ENCODE peak calls at places on chromosomes 3 and 15, in six cellular contexts. One of them, this sample, is unnamed.

GRCh38 chr15:79243723-79244122 is 38.8 kb upstream of the ANKRD34C start:
- DNase-seq in AG10803: peak
- DNase-seq in WERI-Rb-1: no peak
- DNase-seq in choroid plexus epithelial cell: peak
- DNase-seq in PC-3: no peak
- DNase-seq in IMR-90: no peak
- DNase-seq in this sample: no peak

GRCh38 chr3:126415661-126416591 is 21.2 kb downstream of the CFAP100 start:
- DNase-seq in AG10803: no peak
- DNase-seq in WERI-Rb-1: no peak
- DNase-seq in choroid plexus epithelial cell: no peak
- DNase-seq in PC-3: no peak
- DNase-seq in IMR-90: no peak
- DNase-seq in this sample: no peak

GRCh38 chr3:2765002-2765579 is 345.1 kb downstream of the IL5RA start:
- DNase-seq in AG10803: no peak
- DNase-seq in WERI-Rb-1: peak
- DNase-seq in choroid plexus epithelial cell: no peak
- DNase-seq in PC-3: no peak
- DNase-seq in IMR-90: no peak
- DNase-seq in this sample: no peak

GRCh38 chr3:17935217-17935616 is 192.8 kb upstream of the TBC1D5 start:
- DNase-seq in AG10803: no peak
- DNase-seq in WERI-Rb-1: no peak
- DNase-seq in choroid plexus epithelial cell: peak
- DNase-seq in PC-3: no peak
- DNase-seq in IMR-90: no peak
- DNase-seq in this sample: peak

GRCh38 chr3:136752046-136752326 is 192 bp downstream of the STAG1 start:
- DNase-seq in AG10803: no peak
- DNase-seq in WERI-Rb-1: no peak
- DNase-seq in choroid plexus epithelial cell: no peak
- DNase-seq in PC-3: no peak
- DNase-seq in IMR-90: no peak
- DNase-seq in this sample: peak

GRCh38 chr3:196463478-196463756 is 31.2 kb upstream of the UBXN7 start:
- DNase-seq in AG10803: no peak
- DNase-seq in WERI-Rb-1: no peak
- DNase-seq in choroid plexus epithelial cell: no peak
- DNase-seq in PC-3: no peak
- DNase-seq in IMR-90: no peak
- DNase-seq in this sample: no peak

GRCh38 chr3:30342319-30343060 is 263.9 kb upstream of the TGFBR2 start:
- DNase-seq in AG10803: peak
- DNase-seq in WERI-Rb-1: no peak
- DNase-seq in choroid plexus epithelial cell: peak
- DNase-seq in PC-3: peak
- DNase-seq in IMR-90: peak
- DNase-seq in this sample: peak

GRCh38 chr15:35626984-35627383 is 81.0 kb upstream of the DPH6 start:
- DNase-seq in AG10803: no peak
- DNase-seq in WERI-Rb-1: no peak
- DNase-seq in choroid plexus epithelial cell: no peak
- DNase-seq in PC-3: no peak
- DNase-seq in IMR-90: no peak
- DNase-seq in this sample: no peak

GRCh38 chr3:53804697-53805462 is 41.3 kb downstream of the CHDH start:
- DNase-seq in AG10803: peak
- DNase-seq in WERI-Rb-1: no peak
- DNase-seq in choroid plexus epithelial cell: peak
- DNase-seq in PC-3: peak
- DNase-seq in IMR-90: peak
- DNase-seq in this sample: peak

GRCh38 chr3:89380006-89380405 is 272.6 kb downstream of the EPHA3 start:
- DNase-seq in AG10803: peak
- DNase-seq in WERI-Rb-1: no peak
- DNase-seq in choroid plexus epithelial cell: peak
- DNase-seq in PC-3: peak
- DNase-seq in IMR-90: peak
- DNase-seq in this sample: peak

GRCh38 chr3:3726549-3726948 is 72.7 kb upstream of the LRRN1 start:
- DNase-seq in AG10803: no peak
- DNase-seq in WERI-Rb-1: peak
- DNase-seq in choroid plexus epithelial cell: no peak
- DNase-seq in PC-3: no peak
- DNase-seq in IMR-90: no peak
- DNase-seq in this sample: no peak

GRCh38 chr15:90203922-90204321 is 2.8 kb downstream of the SEMA4B start:
- DNase-seq in AG10803: no peak
- DNase-seq in WERI-Rb-1: no peak
- DNase-seq in choroid plexus epithelial cell: no peak
- DNase-seq in PC-3: no peak
- DNase-seq in IMR-90: no peak
- DNase-seq in this sample: no peak

DNA sequence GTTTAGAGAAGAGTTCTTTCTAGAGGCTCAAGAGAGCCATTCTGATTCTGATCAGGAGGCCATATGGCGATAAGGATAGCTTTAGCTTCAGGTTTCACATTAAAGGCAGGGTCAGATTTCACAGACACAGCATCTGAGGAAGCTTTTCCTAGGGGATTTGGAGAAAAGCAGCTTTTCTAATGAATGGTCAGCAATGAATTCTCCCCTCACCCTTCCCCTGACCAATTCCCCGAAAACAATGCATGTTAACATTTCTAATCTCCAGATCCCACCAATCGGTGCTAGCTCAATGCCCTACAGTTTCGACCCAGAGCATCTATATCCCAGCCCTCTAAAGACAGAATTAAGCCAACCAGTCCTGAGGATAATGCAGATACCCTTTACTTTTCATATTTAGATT is 9.8 kb downstream of the AGBL1 start:
- DNase-seq in AG10803: no peak
- DNase-seq in WERI-Rb-1: peak
- DNase-seq in choroid plexus epithelial cell: no peak
- DNase-seq in PC-3: no peak
- DNase-seq in IMR-90: no peak
- DNase-seq in this sample: no peak
- H3K4me3 ChIP-seq in AG10803: no peak
- H3K4me3 ChIP-seq in WERI-Rb-1: no peak
- H3K4me3 ChIP-seq in choroid plexus epithelial cell: no peak
- H3K4me3 ChIP-seq in PC-3: no peak
- H3K4me3 ChIP-seq in IMR-90: no peak
- H3K4me3 ChIP-seq in this sample: no peak

DNA sequence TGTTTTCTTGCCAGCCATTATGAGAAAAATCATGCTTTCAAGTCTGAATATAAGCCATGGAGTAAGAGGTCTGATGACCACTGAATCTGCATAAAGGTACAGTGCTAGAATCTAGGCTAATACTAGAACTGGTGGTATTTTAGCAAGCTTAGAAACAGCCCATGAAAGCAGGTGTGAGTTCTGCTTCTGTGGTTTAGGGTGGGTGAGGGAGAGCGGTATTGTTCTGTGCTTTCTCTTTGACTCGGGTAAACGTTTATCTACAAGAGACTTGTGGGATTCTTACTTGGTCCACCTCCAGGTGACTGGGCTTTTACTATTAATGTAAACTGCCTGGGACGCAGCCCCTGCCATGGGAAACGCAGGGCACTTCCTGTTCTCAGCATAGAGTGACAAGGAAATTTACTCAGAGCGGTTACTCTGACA is 55.2 kb downstream of the PGPEP1L start:
- DNase-seq in AG10803: no peak
- DNase-seq in WERI-Rb-1: no peak
- DNase-seq in choroid plexus epithelial cell: no peak
- DNase-seq in PC-3: peak
- DNase-seq in IMR-90: peak
- DNase-seq in this sample: no peak
- TF ChIP-seq CTCF in AG10803: no peak
- TF ChIP-seq CTCF in WERI-Rb-1: no peak
- TF ChIP-seq CTCF in choroid plexus epithelial cell: no peak
- TF ChIP-seq CTCF in PC-3: no peak
- TF ChIP-seq CTCF in IMR-90: no peak
- TF ChIP-seq CTCF in this sample: no peak

GRCh38 chr15:96346409-96346808 is 15.9 kb downstream of the NR2F2 start:
- DNase-seq in AG10803: no peak
- DNase-seq in WERI-Rb-1: no peak
- DNase-seq in choroid plexus epithelial cell: peak
- DNase-seq in PC-3: no peak
- DNase-seq in IMR-90: no peak
- DNase-seq in this sample: peak
- H3K4me3 ChIP-seq in AG10803: peak
- H3K4me3 ChIP-seq in WERI-Rb-1: no peak
- H3K4me3 ChIP-seq in choroid plexus epithelial cell: peak
- H3K4me3 ChIP-seq in PC-3: no peak
- H3K4me3 ChIP-seq in IMR-90: no peak
- H3K4me3 ChIP-seq in this sample: peak

GRCh38 chr3:191809326-191809949 is 348.5 kb downstream of the PYDC2 start:
- DNase-seq in AG10803: no peak
- DNase-seq in WERI-Rb-1: peak
- DNase-seq in choroid plexus epithelial cell: no peak
- DNase-seq in PC-3: no peak
- DNase-seq in IMR-90: no peak
- DNase-seq in this sample: peak
- TF ChIP-seq CTCF in AG10803: no peak
- TF ChIP-seq CTCF in WERI-Rb-1: no peak
- TF ChIP-seq CTCF in choroid plexus epithelial cell: no peak
- TF ChIP-seq CTCF in PC-3: no peak
- TF ChIP-seq CTCF in IMR-90: no peak
- TF ChIP-seq CTCF in this sample: no peak

DNA sequence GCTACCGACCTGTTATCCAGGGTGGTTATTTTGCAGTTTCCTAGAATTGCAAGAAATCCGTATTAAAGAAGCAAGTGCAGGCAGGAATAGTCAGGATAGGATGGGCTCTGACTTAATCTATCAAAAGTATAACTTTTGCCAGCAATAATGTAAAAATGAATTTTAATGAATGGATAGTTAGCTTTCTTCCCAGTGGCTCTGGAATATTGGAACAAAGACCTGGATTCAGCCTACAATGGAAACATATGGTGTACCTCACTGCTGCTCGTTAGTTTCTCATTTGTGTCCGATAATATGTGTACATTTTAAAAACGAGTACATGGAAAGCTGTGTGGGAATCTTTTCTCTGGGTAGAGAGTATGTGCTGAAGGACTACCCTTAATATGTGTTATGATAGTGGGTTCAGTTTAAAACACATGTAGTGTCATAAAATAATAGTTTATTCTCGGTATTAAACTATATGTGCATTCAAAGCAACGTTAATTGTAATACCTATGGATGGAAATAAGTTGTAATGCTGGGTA is 805 bp downstream of the SERPINI1 start:
- DNase-seq in AG10803: no peak
- DNase-seq in WERI-Rb-1: no peak
- DNase-seq in choroid plexus epithelial cell: no peak
- DNase-seq in PC-3: peak
- DNase-seq in IMR-90: no peak
- DNase-seq in this sample: no peak
- H3K4me3 ChIP-seq in AG10803: peak
- H3K4me3 ChIP-seq in WERI-Rb-1: peak
- H3K4me3 ChIP-seq in choroid plexus epithelial cell: peak
- H3K4me3 ChIP-seq in PC-3: peak
- H3K4me3 ChIP-seq in IMR-90: peak
- H3K4me3 ChIP-seq in this sample: peak

GRCh38 chr15:99102332-99103235 is 2.3 kb upstream of the SYNM start:
- DNase-seq in AG10803: no peak
- DNase-seq in WERI-Rb-1: no peak
- DNase-seq in choroid plexus epithelial cell: no peak
- DNase-seq in PC-3: no peak
- DNase-seq in IMR-90: no peak
- DNase-seq in this sample: no peak

GRCh38 chr15:99103279-99103678 is 1.6 kb upstream of the SYNM start:
- DNase-seq in AG10803: no peak
- DNase-seq in WERI-Rb-1: no peak
- DNase-seq in choroid plexus epithelial cell: no peak
- DNase-seq in PC-3: no peak
- DNase-seq in IMR-90: no peak
- DNase-seq in this sample: no peak

GRCh38 chr15:99104788-99105515 is at the start of gene SYNM:
- DNase-seq in AG10803: peak
- DNase-seq in WERI-Rb-1: peak
- DNase-seq in choroid plexus epithelial cell: peak
- DNase-seq in PC-3: peak
- DNase-seq in IMR-90: peak
- DNase-seq in this sample: peak

GRCh38 chr15:99106417-99107220 is 1.7 kb downstream of the SYNM start:
- DNase-seq in AG10803: no peak
- DNase-seq in WERI-Rb-1: no peak
- DNase-seq in choroid plexus epithelial cell: peak
- DNase-seq in PC-3: no peak
- DNase-seq in IMR-90: peak
- DNase-seq in this sample: no peak

GRCh38 chr15:99105516-99106341 is 849 bp downstream of the SYNM start:
- DNase-seq in AG10803: peak
- DNase-seq in WERI-Rb-1: peak
- DNase-seq in choroid plexus epithelial cell: peak
- DNase-seq in PC-3: no peak
- DNase-seq in IMR-90: peak
- DNase-seq in this sample: peak
- TF ChIP-seq CTCF in AG10803: no peak
- TF ChIP-seq CTCF in WERI-Rb-1: peak
- TF ChIP-seq CTCF in choroid plexus epithelial cell: no peak
- TF ChIP-seq CTCF in PC-3: no peak
- TF ChIP-seq CTCF in IMR-90: peak
- TF ChIP-seq CTCF in this sample: no peak

DNA sequence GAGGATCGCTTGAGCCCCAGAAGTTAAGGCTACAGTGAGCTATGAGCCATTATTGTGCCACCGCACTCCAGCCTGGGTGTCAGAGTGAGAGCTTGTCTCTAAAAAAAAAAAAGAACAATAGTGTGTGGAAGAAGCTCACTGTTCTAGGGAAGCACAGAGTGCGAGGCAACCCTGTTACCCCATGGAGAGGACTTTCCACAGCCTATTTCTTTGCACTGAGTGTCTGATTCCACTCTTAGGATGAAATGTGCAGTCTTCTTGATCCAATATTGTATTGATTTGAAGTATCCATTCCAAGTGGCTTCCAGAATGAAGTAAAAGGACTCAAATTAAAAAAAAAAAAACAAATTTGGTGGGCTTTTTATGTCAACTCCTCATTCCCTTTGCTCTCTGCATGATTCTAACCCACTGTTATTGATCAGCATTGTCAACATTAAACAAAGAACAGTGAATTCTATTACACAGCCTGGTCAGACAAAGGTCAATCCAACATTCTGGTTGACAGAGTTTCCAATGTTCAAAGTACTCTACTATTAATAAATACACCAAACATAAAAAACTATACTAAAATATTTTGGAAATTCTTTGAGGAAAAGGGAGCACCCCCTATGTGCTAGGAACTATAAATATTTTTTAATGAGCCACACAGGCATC is 150.2 kb upstream of the PTPRG start:
- DNase-seq in AG10803: no peak
- DNase-seq in WERI-Rb-1: no peak
- DNase-seq in choroid plexus epithelial cell: no peak
- DNase-seq in PC-3: no peak
- DNase-seq in IMR-90: no peak
- DNase-seq in this sample: no peak
- H3K4me3 ChIP-seq in AG10803: no peak
- H3K4me3 ChIP-seq in WERI-Rb-1: no peak
- H3K4me3 ChIP-seq in choroid plexus epithelial cell: no peak
- H3K4me3 ChIP-seq in PC-3: no peak
- H3K4me3 ChIP-seq in IMR-90: no peak
- H3K4me3 ChIP-seq in this sample: no peak